ENCODE peak calls at places on chromosomes 1 and 21, in eight cellular contexts. One of them, this sample, is unnamed.

GRCh38 chr1:37660646-37661045 is 26.0 kb upstream of the RSPO1 start:
- DNase-seq in ascending aorta: no peak
- DNase-seq in IMR-90: no peak
- DNase-seq in AG09309: no peak
- DNase-seq in AG04450: no peak
- DNase-seq in CD8-positive, alpha-beta T cell: no peak
- DNase-seq in left lung: no peak
- DNase-seq in left ventricle myocardium inferior: no peak
- DNase-seq in this sample: no peak

GRCh38 chr1:225539069-225539468 is 111.2 kb upstream of the LBR start:
- DNase-seq in ascending aorta: no peak
- DNase-seq in IMR-90: no peak
- DNase-seq in AG09309: no peak
- DNase-seq in AG04450: no peak
- DNase-seq in CD8-positive, alpha-beta T cell: no peak
- DNase-seq in left lung: no peak
- DNase-seq in left ventricle myocardium inferior: no peak
- DNase-seq in this sample: no peak

GRCh38 chr1:36436820-36437219 is 13.4 kb downstream of the OSCP1 start:
- DNase-seq in ascending aorta: no peak
- DNase-seq in IMR-90: peak; percentile 52
- DNase-seq in AG09309: no peak
- DNase-seq in AG04450: no peak
- DNase-seq in CD8-positive, alpha-beta T cell: no peak
- DNase-seq in left lung: no peak
- DNase-seq in left ventricle myocardium inferior: no peak
- DNase-seq in this sample: peak; percentile 57

GRCh38 chr1:21244986-21245687 is 45.1 kb downstream of the ECE1 start:
- DNase-seq in ascending aorta: no peak
- DNase-seq in IMR-90: no peak
- DNase-seq in AG09309: no peak
- DNase-seq in AG04450: no peak
- DNase-seq in CD8-positive, alpha-beta T cell: no peak
- DNase-seq in left lung: no peak
- DNase-seq in left ventricle myocardium inferior: no peak
- DNase-seq in this sample: no peak

GRCh38 chr1:58813361-58813760 is 29.5 kb upstream of the JUN start:
- DNase-seq in ascending aorta: no peak
- DNase-seq in IMR-90: peak; percentile 21
- DNase-seq in AG09309: no peak
- DNase-seq in AG04450: no peak
- DNase-seq in CD8-positive, alpha-beta T cell: no peak
- DNase-seq in left lung: no peak
- DNase-seq in left ventricle myocardium inferior: no peak
- DNase-seq in this sample: no peak

GRCh38 chr1:183138301-183138700 is 47.8 kb upstream of the LAMC2 start:
- DNase-seq in ascending aorta: no peak
- DNase-seq in IMR-90: no peak
- DNase-seq in AG09309: no peak
- DNase-seq in AG04450: no peak
- DNase-seq in CD8-positive, alpha-beta T cell: no peak
- DNase-seq in left lung: no peak
- DNase-seq in left ventricle myocardium inferior: no peak
- DNase-seq in this sample: no peak

GRCh38 chr1:32361674-32362473 is 411 bp downstream of the FAM229A start:
- DNase-seq in ascending aorta: peak; percentile 82
- DNase-seq in IMR-90: no peak
- DNase-seq in AG09309: no peak
- DNase-seq in AG04450: no peak
- DNase-seq in CD8-positive, alpha-beta T cell: no peak
- DNase-seq in left lung: no peak
- DNase-seq in left ventricle myocardium inferior: peak; percentile 67
- DNase-seq in this sample: peak; percentile 36

GRCh38 chr1:226026833-226027232 is 27.7 kb upstream of the SDE2 start:
- DNase-seq in ascending aorta: no peak
- DNase-seq in IMR-90: no peak
- DNase-seq in AG09309: no peak
- DNase-seq in AG04450: no peak
- DNase-seq in CD8-positive, alpha-beta T cell: no peak
- DNase-seq in left lung: no peak
- DNase-seq in left ventricle myocardium inferior: no peak
- DNase-seq in this sample: no peak

GRCh38 chr1:156394835-156395461 is 25.9 kb downstream of the RHBG start:
- DNase-seq in ascending aorta: no peak
- DNase-seq in IMR-90: no peak
- DNase-seq in AG09309: no peak
- DNase-seq in AG04450: no peak
- DNase-seq in CD8-positive, alpha-beta T cell: no peak
- DNase-seq in left lung: no peak
- DNase-seq in left ventricle myocardium inferior: no peak
- DNase-seq in this sample: no peak

GRCh38 chr1:940121-941026 is 16.7 kb downstream of the SAMD11 start:
- DNase-seq in ascending aorta: peak; percentile 81
- DNase-seq in IMR-90: peak; percentile 62
- DNase-seq in AG09309: no peak
- DNase-seq in AG04450: no peak
- DNase-seq in CD8-positive, alpha-beta T cell: no peak
- DNase-seq in left lung: peak; percentile 72
- DNase-seq in left ventricle myocardium inferior: peak; percentile 65
- DNase-seq in this sample: peak; percentile 86

GRCh38 chr1:21926814-21927530 is 10.1 kb downstream of the HSPG2 start:
- DNase-seq in ascending aorta: peak; percentile 92
- DNase-seq in IMR-90: peak; percentile 82
- DNase-seq in AG09309: no peak
- DNase-seq in AG04450: peak; percentile 36
- DNase-seq in CD8-positive, alpha-beta T cell: no peak
- DNase-seq in left lung: no peak
- DNase-seq in left ventricle myocardium inferior: peak; percentile 79
- DNase-seq in this sample: no peak

GRCh38 chr1:87167157-87167810 is 161.4 kb upstream of the LMO4 start:
- DNase-seq in ascending aorta: no peak
- DNase-seq in IMR-90: no peak
- DNase-seq in AG09309: no peak
- DNase-seq in AG04450: no peak
- DNase-seq in CD8-positive, alpha-beta T cell: no peak
- DNase-seq in left lung: no peak
- DNase-seq in left ventricle myocardium inferior: no peak
- DNase-seq in this sample: no peak

GRCh38 chr1:77487631-77488030 is 194.8 kb downstream of the ZZZ3 start:
- DNase-seq in ascending aorta: no peak
- DNase-seq in IMR-90: no peak
- DNase-seq in AG09309: no peak
- DNase-seq in AG04450: no peak
- DNase-seq in CD8-positive, alpha-beta T cell: no peak
- DNase-seq in left lung: no peak
- DNase-seq in left ventricle myocardium inferior: no peak
- DNase-seq in this sample: no peak

GRCh38 chr21:33975548-33976081 is 60.0 kb upstream of the ATP5PO start:
- DNase-seq in ascending aorta: peak; percentile 69
- DNase-seq in IMR-90: peak; percentile 43
- DNase-seq in AG09309: no peak
- DNase-seq in AG04450: no peak
- DNase-seq in CD8-positive, alpha-beta T cell: no peak
- DNase-seq in left lung: no peak
- DNase-seq in left ventricle myocardium inferior: no peak
- DNase-seq in this sample: no peak

GRCh38 chr21:33974513-33975468 is 59.2 kb upstream of the ATP5PO start:
- DNase-seq in ascending aorta: peak; percentile 24
- DNase-seq in IMR-90: no peak
- DNase-seq in AG09309: no peak
- DNase-seq in AG04450: no peak
- DNase-seq in CD8-positive, alpha-beta T cell: no peak
- DNase-seq in left lung: no peak
- DNase-seq in left ventricle myocardium inferior: no peak
- DNase-seq in this sample: no peak

GRCh38 chr21:33976980-33977720 is 61.5 kb upstream of the ATP5PO start:
- DNase-seq in ascending aorta: peak; percentile 64
- DNase-seq in IMR-90: no peak
- DNase-seq in AG09309: no peak
- DNase-seq in AG04450: no peak
- DNase-seq in CD8-positive, alpha-beta T cell: no peak
- DNase-seq in left lung: no peak
- DNase-seq in left ventricle myocardium inferior: no peak
- DNase-seq in this sample: peak; percentile 30

GRCh38 chr21:33977721-33978369 is 62.2 kb upstream of the ATP5PO start:
- DNase-seq in ascending aorta: peak; percentile 46
- DNase-seq in IMR-90: no peak
- DNase-seq in AG09309: no peak
- DNase-seq in AG04450: no peak
- DNase-seq in CD8-positive, alpha-beta T cell: no peak
- DNase-seq in left lung: no peak
- DNase-seq in left ventricle myocardium inferior: no peak
- DNase-seq in this sample: no peak

DNA sequence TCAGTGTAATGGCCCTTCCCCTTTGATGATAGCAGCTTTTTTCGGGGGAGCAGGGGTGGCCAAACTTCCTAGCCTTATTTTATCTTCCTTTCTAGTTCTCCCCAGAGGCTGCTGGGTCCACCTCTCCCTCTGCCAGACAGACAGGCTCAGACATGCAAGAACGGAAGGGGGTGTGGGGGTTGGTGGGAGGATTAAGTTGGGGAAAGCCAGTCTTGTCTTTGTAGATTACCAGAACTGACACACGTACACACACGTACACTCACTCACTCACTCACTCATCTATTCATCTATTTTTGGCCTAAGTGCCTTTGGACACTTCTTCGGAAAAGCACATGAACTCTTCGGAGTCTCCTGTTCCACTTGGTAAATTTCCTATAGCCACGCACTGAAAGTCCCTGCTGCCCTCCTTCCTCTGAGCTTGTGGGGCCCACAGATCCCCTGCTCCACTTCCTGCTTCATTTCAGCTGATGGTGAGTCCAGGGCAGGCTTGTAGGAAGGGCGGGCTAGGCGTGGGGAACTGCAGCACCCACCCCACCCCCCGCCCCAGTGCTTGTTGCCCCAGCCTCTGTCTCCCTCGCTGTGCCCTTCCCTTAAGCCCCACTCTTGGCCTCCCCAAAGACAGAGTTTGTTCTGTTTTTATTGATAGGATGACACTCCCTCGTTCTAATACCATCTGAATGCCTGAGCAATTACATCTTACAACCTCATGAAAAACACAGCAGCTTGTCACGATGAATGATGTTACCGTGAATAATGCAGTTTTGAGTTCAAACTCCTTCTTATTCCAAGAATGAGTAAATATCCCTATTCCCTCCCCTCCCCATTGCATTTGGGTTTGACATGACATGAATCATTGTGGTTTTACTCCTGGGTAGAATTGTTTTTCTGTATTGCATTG is 60.7 kb upstream of the ATP5PO start:
- DNase-seq in ascending aorta: peak; percentile 71
- DNase-seq in IMR-90: peak; percentile 94
- DNase-seq in AG09309: peak; percentile 91
- DNase-seq in AG04450: peak; percentile 78
- DNase-seq in CD8-positive, alpha-beta T cell: peak; percentile 14
- DNase-seq in left lung: peak; percentile 48
- DNase-seq in left ventricle myocardium inferior: peak; percentile 37
- DNase-seq in this sample: peak; percentile 92
- H3K4me3 ChIP-seq in ascending aorta: no peak overlapping the region
- H3K4me3 ChIP-seq in IMR-90: no peak overlapping the region
- H3K4me3 ChIP-seq in AG09309: peak overlapping the region; percentile 12
- H3K4me3 ChIP-seq in AG04450: peak overlapping the region; percentile 21
- H3K4me3 ChIP-seq in CD8-positive, alpha-beta T cell: no peak overlapping the region
- H3K4me3 ChIP-seq in left lung: no peak overlapping the region
- H3K4me3 ChIP-seq in left ventricle myocardium inferior: peak overlapping the region; percentile 44
- H3K4me3 ChIP-seq in this sample: no peak overlapping the region

DNA sequence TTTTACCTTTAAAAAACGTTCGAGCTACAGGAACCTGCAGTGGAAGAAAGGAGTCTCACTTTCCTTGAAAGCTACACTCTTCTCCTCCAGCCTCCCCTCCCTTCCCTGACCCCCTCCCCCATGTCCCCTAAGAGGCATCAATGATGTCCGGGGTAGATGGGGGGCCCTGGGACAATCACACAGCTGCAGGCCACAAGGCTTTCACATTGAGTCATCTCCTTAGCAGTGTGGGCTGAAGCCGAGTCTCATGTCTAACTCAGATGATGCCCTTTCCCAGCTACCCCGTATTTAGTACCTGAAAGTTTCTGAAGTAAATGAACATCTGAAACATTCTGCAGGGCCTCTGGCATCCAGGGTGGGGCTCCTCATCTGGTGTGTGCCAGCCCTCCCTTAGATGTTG is 6.3 kb upstream of the GPR25 start:
- DNase-seq in ascending aorta: no peak
- DNase-seq in IMR-90: peak; percentile 47
- DNase-seq in AG09309: no peak
- DNase-seq in AG04450: no peak
- DNase-seq in CD8-positive, alpha-beta T cell: no peak
- DNase-seq in left lung: no peak
- DNase-seq in left ventricle myocardium inferior: no peak
- DNase-seq in this sample: peak; percentile 45
- TF ChIP-seq CTCF in ascending aorta: no peak
- TF ChIP-seq CTCF in IMR-90: no peak
- TF ChIP-seq CTCF in AG09309: no peak
- TF ChIP-seq CTCF in AG04450: no peak
- TF ChIP-seq CTCF in CD8-positive, alpha-beta T cell: no peak
- TF ChIP-seq CTCF in left lung: no peak
- TF ChIP-seq CTCF in left ventricle myocardium inferior: no peak
- TF ChIP-seq CTCF in this sample: no peak

GRCh38 chr1:18927654-18928272 is 25.4 kb upstream of the ALDH4A1 start:
- DNase-seq in ascending aorta: no peak
- DNase-seq in IMR-90: peak; percentile 63
- DNase-seq in AG09309: no peak
- DNase-seq in AG04450: no peak
- DNase-seq in CD8-positive, alpha-beta T cell: no peak
- DNase-seq in left lung: no peak
- DNase-seq in left ventricle myocardium inferior: no peak
- DNase-seq in this sample: peak; percentile 50

GRCh38 chr1:18927082-18927653 is 24.8 kb upstream of the ALDH4A1 start:
- DNase-seq in ascending aorta: no peak
- DNase-seq in IMR-90: no peak
- DNase-seq in AG09309: no peak
- DNase-seq in AG04450: no peak
- DNase-seq in CD8-positive, alpha-beta T cell: no peak
- DNase-seq in left lung: no peak
- DNase-seq in left ventricle myocardium inferior: no peak
- DNase-seq in this sample: no peak

GRCh38 chr1:18928985-18929384 is 26.6 kb upstream of the ALDH4A1 start:
- DNase-seq in ascending aorta: no peak
- DNase-seq in IMR-90: no peak
- DNase-seq in AG09309: no peak
- DNase-seq in AG04450: no peak
- DNase-seq in CD8-positive, alpha-beta T cell: no peak
- DNase-seq in left lung: no peak
- DNase-seq in left ventricle myocardium inferior: no peak
- DNase-seq in this sample: no peak

GRCh38 chr1:18928406-18928805 is 26.1 kb upstream of the ALDH4A1 start:
- DNase-seq in ascending aorta: no peak
- DNase-seq in IMR-90: no peak
- DNase-seq in AG09309: no peak
- DNase-seq in AG04450: no peak
- DNase-seq in CD8-positive, alpha-beta T cell: no peak
- DNase-seq in left lung: no peak
- DNase-seq in left ventricle myocardium inferior: no peak
- DNase-seq in this sample: no peak

GRCh38 chr1:18926315-18927081 is 24.1 kb upstream of the ALDH4A1 start:
- DNase-seq in ascending aorta: peak; percentile 95
- DNase-seq in IMR-90: peak; percentile 96
- DNase-seq in AG09309: no peak
- DNase-seq in AG04450: peak; percentile 71
- DNase-seq in CD8-positive, alpha-beta T cell: peak; percentile 59
- DNase-seq in left lung: peak; percentile 84
- DNase-seq in left ventricle myocardium inferior: peak; percentile 61
- DNase-seq in this sample: peak; percentile 79
- H3K4me3 ChIP-seq in ascending aorta: no peak overlapping the region
- H3K4me3 ChIP-seq in IMR-90: no peak overlapping the region
- H3K4me3 ChIP-seq in AG09309: no peak overlapping the region
- H3K4me3 ChIP-seq in AG04450: peak overlapping the region; percentile 32
- H3K4me3 ChIP-seq in CD8-positive, alpha-beta T cell: peak overlapping the region; percentile 63
- H3K4me3 ChIP-seq in left lung: no peak overlapping the region
- H3K4me3 ChIP-seq in left ventricle myocardium inferior: peak overlapping the region; percentile 24
- H3K4me3 ChIP-seq in this sample: no peak overlapping the region

GRCh38 chr1:200634449-200635122 is 14.0 kb upstream of the KIF14 start:
- DNase-seq in ascending aorta: no peak
- DNase-seq in IMR-90: no peak
- DNase-seq in AG09309: no peak
- DNase-seq in AG04450: no peak
- DNase-seq in CD8-positive, alpha-beta T cell: no peak
- DNase-seq in left lung: no peak
- DNase-seq in left ventricle myocardium inferior: no peak
- DNase-seq in this sample: no peak
- TF ChIP-seq CTCF in ascending aorta: no peak
- TF ChIP-seq CTCF in IMR-90: peak; percentile 8
- TF ChIP-seq CTCF in AG09309: no peak
- TF ChIP-seq CTCF in AG04450: no peak
- TF ChIP-seq CTCF in CD8-positive, alpha-beta T cell: no peak
- TF ChIP-seq CTCF in left lung: no peak
- TF ChIP-seq CTCF in left ventricle myocardium inferior: no peak
- TF ChIP-seq CTCF in this sample: peak; percentile 12

This sample was measured in choroid plexus epithelial cell.